ENCODE peak calls at places on chromosome 1, in six cellular contexts. Y, M, D, I, O and K are unnamed samples.

GRCh38 chr1:54768093-54768492 is 3.8 kb upstream of the PARS2 start:
- DNase-seq in I (no peak), D (no peak), M (no peak), Y (no peak), O (peak), K (peak)

GRCh38 chr1:12528021-12528852 is 89.8 kb downstream of the DHRS3 start:
- DNase-seq in M (no peak), I (no peak), Y (no peak), D (no peak), O (peak), K (peak)

GRCh38 chr1:45827256-45827655 is 23.8 kb downstream of the MAST2 start:
- DNase-seq in M (no peak), D (no peak), Y (no peak), I (no peak), O (no peak), K (no peak)

GRCh38 chr1:1426961-1427934 is 6.2 kb upstream of the ANKRD65 start:
- DNase-seq in M (no peak), D (no peak), O (peak), Y (peak), I (no peak), K (no peak)

GRCh38 chr1:177206831-177207230 is 36.1 kb downstream of the BRINP2 start:
- DNase-seq in O (no peak), M (no peak), Y (no peak), I (no peak), D (no peak), K (no peak)

GRCh38 chr1:228360533-228361313 is 45.9 kb downstream of the TRIM11 start:
- DNase-seq in D (no peak), I (no peak), O (peak), M (no peak), Y (no peak), K (no peak)

GRCh38 chr1:67861856-67862516 is 28.7 kb upstream of the GNG12 start:
- DNase-seq in O (no peak), Y (no peak), M (no peak), I (no peak), D (no peak), K (no peak)

GRCh38 chr1:173355281-173356031 is 121.7 kb upstream of the PRDX6 start:
- DNase-seq in M (peak), D (no peak), Y (no peak), I (no peak), O (no peak), K (no peak)

GRCh38 chr1:2802421-2802961 is 998 bp upstream of the TTC34 start:
- DNase-seq in Y (no peak), M (no peak), I (no peak), D (no peak), O (no peak), K (no peak)

GRCh38 chr1:231421616-231421970 is 494 bp downstream of the EGLN1 start:
- DNase-seq in M (no peak), O (no peak), D (no peak), Y (no peak), I (no peak), K (peak)

GRCh38 chr1:114100148-114100547 is 53.5 kb downstream of the SYT6 start:
- DNase-seq in M (no peak), I (no peak), D (no peak), O (no peak), Y (no peak), K (no peak)

GRCh38 chr1:183804916-183805734 is at the start of gene RGL1:
- DNase-seq in I (peak), D (no peak), O (peak), M (no peak), Y (peak), K (peak)

GRCh38 chr1:147111381-147112130 is 60.7 kb downstream of the PRKAB2 start:
- DNase-seq in O (no peak), Y (no peak), D (no peak), I (no peak), M (no peak), K (no peak)

GRCh38 chr1:232130815-232131474 is 499.0 kb downstream of the SIPA1L2 start:
- DNase-seq in D (no peak), I (no peak), Y (no peak), M (no peak), O (no peak), K (no peak)

GRCh38 chr1:77031101-77031662 is 163.9 kb downstream of the ST6GALNAC5 start:
- DNase-seq in I (no peak), Y (no peak), D (no peak), O (no peak), M (no peak), K (no peak)

GRCh38 chr1:52672946-52673345 is 25.2 kb downstream of the COA7 start:
- DNase-seq in Y (no peak), D (no peak), M (no peak), O (no peak), I (no peak), K (no peak)

GRCh38 chr1:99652881-99653281 is 7.0 kb downstream of the PALMD start:
- DNase-seq in I (no peak), Y (no peak), O (no peak), M (no peak), D (no peak), K (no peak)

GRCh38 chr1:27521336-27522147 is 31.6 kb upstream of the WASF2 start:
- DNase-seq in Y (no peak), O (no peak), D (no peak), I (no peak), M (no peak), K (no peak)

GRCh38 chr1:34532113-34532512 is 222.7 kb upstream of the GJB5 start:
- DNase-seq in M (peak), I (no peak), O (no peak), D (no peak), Y (no peak), K (no peak)

GRCh38 chr1:98399219-98399618 is 262.3 kb upstream of the SNX7 start:
- DNase-seq in O (no peak), Y (no peak), M (no peak), D (no peak), I (no peak), K (no peak)

GRCh38 chr1:2786329-2787162 is 14.9 kb downstream of the TTC34 start:
- DNase-seq in D (no peak), Y (peak), I (no peak), O (no peak), M (no peak), K (no peak)

GRCh38 chr1:208007319-208007937 is 96.5 kb upstream of the CD34 start:
- DNase-seq in I (no peak), O (no peak), M (no peak), Y (no peak), D (no peak), K (no peak)

GRCh38 chr1:23533288-23534130 is 2.5 kb upstream of the E2F2 start:
- DNase-seq in Y (no peak), O (no peak), I (no peak), M (no peak), D (no peak), K (no peak)

GRCh38 chr1:238476881-238477280 is 586.2 kb upstream of the ZP4 start:
- DNase-seq in M (no peak), I (no peak), Y (no peak), D (no peak), O (no peak), K (no peak)

GRCh38 chr1:230744382-230744781 is 2.8 kb upstream of the CAPN9 start:
- DNase-seq in Y (no peak), I (no peak), O (no peak), D (no peak), M (no peak), K (no peak)

GRCh38 chr1:53343831-53344668 is 16.2 kb upstream of the LRP8 start:
- DNase-seq in I (no peak), D (no peak), M (no peak), O (no peak), Y (no peak), K (peak)

GRCh38 chr1:66540434-66541032 is 6.6 kb downstream of the SGIP1 start:
- DNase-seq in D (no peak), I (no peak), Y (no peak), O (no peak), M (no peak), K (no peak)

GRCh38 chr1:231420299-231420958 is 1.7 kb downstream of the EGLN1 start:
- DNase-seq in D (no peak), Y (peak), I (no peak), M (no peak), O (no peak), K (no peak)

GRCh38 chr1:117001254-117001927 is at the start of gene CD101:
- DNase-seq in M (peak), O (no peak), I (no peak), D (no peak), Y (no peak), K (no peak)

GRCh38 chr1:116999596-116999995 is 2.0 kb upstream of the CD101 start:
- DNase-seq in Y (no peak), D (no peak), I (no peak), O (no peak), M (no peak), K (no peak)

GRCh38 chr1:116997666-116998065 is 3.9 kb upstream of the CD101 start:
- DNase-seq in Y (no peak), O (no peak), M (no peak), D (no peak), I (no peak), K (no peak)

GRCh38 chr1:117000142-117000541 is 1.4 kb upstream of the CD101 start:
- DNase-seq in O (no peak), I (no peak), D (no peak), M (no peak), Y (no peak), K (no peak)

DNA sequence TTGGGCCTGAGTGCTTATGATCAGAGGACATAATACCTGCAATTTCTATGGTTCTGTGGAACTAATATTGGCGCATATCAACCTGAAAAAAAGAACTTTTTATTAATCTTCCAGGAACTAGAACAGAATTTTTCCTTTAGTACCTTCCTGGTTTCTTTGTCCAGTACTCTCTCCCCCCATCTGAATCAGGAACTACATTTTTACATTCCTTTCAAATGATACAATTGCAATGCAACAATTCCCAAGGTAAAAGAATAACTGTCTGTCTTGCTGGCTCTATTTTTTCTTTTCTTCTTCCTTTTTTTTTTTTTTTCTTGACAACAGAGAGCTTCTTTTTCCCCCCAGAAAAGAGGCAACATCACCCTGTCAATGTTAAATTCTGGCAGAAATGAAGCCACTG is 4.5 kb upstream of the CD101 start:
- DNase-seq in D (no peak), O (no peak), Y (no peak), I (no peak), M (no peak), K (no peak)
- TF ChIP-seq JUND in D (no peak), O (no peak), Y (no peak), I (no peak), M (no peak), K (no peak)

GRCh38 chr1:204104331-204105222 is 31.7 kb downstream of the SOX13 start:
- DNase-seq in O (no peak), M (no peak), Y (no peak), D (no peak), I (no peak), K (no peak)
- TF ChIP-seq JUND in O (no peak), M (no peak), Y (peak), D (no peak), I (no peak), K (no peak)

DNA sequence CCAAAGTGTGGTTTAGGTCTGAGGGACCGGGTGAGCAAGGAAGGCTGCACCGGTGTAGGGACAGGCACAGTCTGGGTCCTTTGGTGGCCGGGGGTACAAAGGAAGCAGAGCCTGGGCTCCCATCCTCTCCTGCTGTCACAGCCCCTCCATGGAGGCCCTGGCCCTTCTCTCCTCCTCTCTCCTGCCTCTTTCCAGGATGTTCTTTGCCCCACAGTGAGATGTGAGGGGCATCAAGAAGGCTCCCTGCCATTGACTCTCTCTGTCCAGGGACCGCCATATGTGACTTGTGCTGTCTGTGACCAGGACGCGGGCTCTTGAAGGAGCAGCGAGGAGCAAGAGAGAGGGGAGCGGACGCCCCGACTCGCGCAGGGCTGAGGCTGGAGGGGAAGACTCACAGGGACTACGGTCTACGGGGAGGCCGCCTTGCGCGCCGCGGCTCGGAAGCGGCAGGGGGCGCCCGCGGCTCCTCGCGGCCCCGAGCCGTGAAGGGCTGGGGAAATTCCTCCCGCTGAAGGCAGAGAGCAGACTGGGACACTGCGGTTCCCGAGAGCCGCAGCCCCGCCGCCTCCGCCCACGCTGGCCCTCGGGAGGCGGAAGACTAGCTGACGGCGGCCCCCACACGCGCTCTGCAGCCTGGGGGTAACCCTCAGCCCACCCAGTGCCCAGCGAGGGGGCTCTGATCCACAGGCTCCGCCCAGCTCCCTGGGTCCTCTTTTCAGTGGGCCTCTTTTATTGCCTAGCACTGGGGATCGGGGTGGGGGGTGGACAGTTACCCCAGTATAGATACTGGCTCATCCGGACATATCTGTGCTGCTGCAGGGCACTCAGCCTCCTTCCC is 40.8 kb downstream of the MAB21L3 start:
- DNase-seq in D (peak), I (peak), Y (peak), O (no peak), M (peak), K (peak)
- TF ChIP-seq JUND in D (no peak), I (no peak), Y (no peak), O (no peak), M (no peak), K (no peak)

DNA sequence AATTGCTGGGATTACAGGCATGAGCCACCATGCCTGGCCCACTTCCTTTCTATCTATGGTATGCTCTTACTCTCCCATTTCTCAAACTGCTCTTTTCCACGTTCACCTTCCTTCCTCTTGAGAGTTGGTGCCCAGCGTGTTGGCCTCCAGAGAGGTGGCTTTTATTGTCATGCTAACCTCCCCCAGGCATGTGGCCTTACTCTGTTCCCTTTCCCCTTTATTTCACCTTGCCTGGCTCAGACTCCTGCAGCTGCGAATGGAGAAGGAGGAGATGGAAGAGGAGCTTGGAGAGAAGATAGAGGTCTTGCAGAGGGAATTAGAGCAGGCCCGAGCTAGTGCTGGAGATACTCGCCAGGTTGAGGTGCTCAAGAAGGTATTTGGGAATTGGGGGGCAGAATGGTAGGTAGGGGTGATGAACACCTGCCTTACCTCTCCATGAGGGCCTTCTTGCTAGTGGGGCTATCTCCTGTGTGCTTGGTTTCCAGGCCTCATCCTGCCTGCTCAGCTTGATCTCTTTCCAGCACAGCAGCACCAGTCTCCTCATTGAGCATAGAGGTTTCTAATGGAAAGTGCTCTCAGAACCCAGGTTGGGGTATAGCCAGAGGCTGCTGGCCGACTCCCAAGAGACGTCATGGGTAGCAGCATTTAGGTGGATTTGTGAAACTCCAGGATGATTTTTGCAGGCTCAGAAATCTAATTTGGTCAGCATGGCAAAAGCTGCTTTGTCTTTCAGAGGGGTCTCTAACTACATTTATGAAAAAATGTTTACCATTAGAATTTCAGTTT is 13.2 kb upstream of the TUFT1 start:
- DNase-seq in M (no peak), I (no peak), O (no peak), Y (peak), D (no peak), K (no peak)
- TF ChIP-seq JUND in M (no peak), I (no peak), O (no peak), Y (no peak), D (no peak), K (no peak)

DNA sequence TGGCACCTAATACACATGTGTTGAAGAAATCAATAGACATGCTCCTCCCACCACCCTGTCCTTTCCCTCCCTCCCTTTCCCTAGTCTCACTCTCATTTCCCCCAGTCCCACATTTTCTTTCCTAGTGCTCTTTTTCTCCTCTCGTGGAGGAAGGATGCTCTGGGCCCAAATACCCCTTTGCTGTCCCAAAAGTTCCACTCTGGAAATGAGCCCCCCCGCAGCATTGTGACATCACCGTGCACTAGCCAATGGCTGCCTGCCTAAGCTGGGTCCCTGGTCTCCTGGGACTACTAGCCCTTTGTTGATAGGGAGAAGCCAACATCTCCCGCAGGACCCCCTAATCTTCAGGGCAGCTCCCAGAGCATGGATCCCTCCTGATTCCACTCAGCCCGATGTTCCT is at the start of gene UBL4B:
- DNase-seq in O (no peak), D (no peak), M (no peak), Y (no peak), I (no peak), K (no peak)
- TF ChIP-seq JUND in O (no peak), D (no peak), M (no peak), Y (no peak), I (no peak), K (no peak)

DNA sequence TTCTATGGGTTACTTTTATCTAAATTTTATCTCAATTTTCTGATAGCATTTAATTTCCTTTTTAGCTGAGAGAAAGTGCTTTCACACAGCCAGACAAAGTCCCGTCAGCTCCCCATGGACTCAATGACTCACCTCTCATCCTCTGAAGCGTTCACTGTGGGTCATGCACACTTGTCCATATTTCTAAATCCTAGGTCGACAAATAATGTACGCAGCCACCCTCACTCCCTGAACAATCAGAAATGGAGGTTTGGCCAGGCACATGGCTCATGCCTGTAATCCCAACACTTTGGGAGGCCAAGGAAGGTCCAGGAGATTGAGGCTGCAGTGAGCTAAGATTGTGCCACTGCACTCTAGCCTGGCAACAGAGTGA is 42.4 kb upstream of the COA6 start:
- DNase-seq in I (no peak), Y (no peak), D (no peak), M (no peak), O (no peak), K (no peak)
- TF ChIP-seq JUND in I (no peak), Y (no peak), D (no peak), M (no peak), O (no peak), K (no peak)

GRCh38 chr1:36735939-36736730 is 253.4 kb upstream of the CSF3R start:
- DNase-seq in M (no peak), O (no peak), Y (no peak), I (no peak), D (no peak), K (no peak)

GRCh38 chr1:36740446-36740845 is 257.7 kb upstream of the CSF3R start:
- DNase-seq in M (no peak), D (no peak), O (no peak), I (no peak), Y (no peak), K (no peak)

GRCh38 chr1:36739703-36740289 is 257.1 kb upstream of the CSF3R start:
- DNase-seq in Y (no peak), D (no peak), O (no peak), M (no peak), I (no peak), K (no peak)

GRCh38 chr1:36737767-36738166 is 255.1 kb upstream of the CSF3R start:
- DNase-seq in O (no peak), I (no peak), Y (no peak), M (no peak), D (no peak), K (no peak)

DNA sequence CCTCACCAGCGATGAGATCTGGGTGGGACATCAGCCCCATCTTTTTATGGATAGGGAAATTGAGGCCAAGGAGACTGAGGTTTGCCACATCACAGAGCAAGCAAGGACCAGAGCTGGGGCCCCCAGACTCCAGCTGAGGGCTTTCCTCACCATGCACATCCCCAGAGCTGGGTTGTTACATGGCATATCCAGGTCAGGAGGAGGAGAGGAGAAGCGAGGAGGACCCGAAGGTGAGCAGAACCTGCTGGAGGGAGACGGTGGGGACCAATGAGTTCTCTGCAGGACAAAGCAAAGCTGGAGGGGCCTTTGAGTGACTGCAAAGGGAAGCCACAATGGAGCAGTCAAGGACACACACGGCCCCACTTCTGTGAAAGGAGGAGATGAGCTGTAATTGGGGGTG is 255.5 kb upstream of the CSF3R start:
- DNase-seq in O (no peak), Y (no peak), D (no peak), I (no peak), M (no peak), K (no peak)
- TF ChIP-seq JUND in O (no peak), Y (no peak), D (no peak), I (no peak), M (no peak), K (no peak)